ENCODE peak calls at places on chromosomes 6 and 20, in four cellular contexts. One of them, this sample, is unnamed.

GRCh38 chr6:18214003-18214402 is 50.3 kb downstream of the DEK start:
- DNase-seq in uterus: no peak
- DNase-seq in AG10803: no peak
- DNase-seq in ascending aorta: no peak
- DNase-seq in this sample: no peak

GRCh38 chr6:93985953-93986352 is 566.6 kb upstream of the EPHA7 start:
- DNase-seq in uterus: no peak
- DNase-seq in AG10803: no peak
- DNase-seq in ascending aorta: no peak
- DNase-seq in this sample: no peak

GRCh38 chr6:148217921-148218320 is 124.7 kb upstream of the SASH1 start:
- DNase-seq in uterus: no peak
- DNase-seq in AG10803: peak
- DNase-seq in ascending aorta: no peak
- DNase-seq in this sample: no peak

GRCh38 chr20:62804632-62805364 is at the start of gene OGFR:
- DNase-seq in uterus: peak
- DNase-seq in AG10803: peak
- DNase-seq in ascending aorta: no peak
- DNase-seq in this sample: no peak

GRCh38 chr6:71599366-71599765 is 287.0 kb upstream of the RIMS1 start:
- DNase-seq in uterus: no peak
- DNase-seq in AG10803: no peak
- DNase-seq in ascending aorta: no peak
- DNase-seq in this sample: no peak

GRCh38 chr6:134245041-134245440 is 72.9 kb downstream of the SGK1 start:
- DNase-seq in uterus: no peak
- DNase-seq in AG10803: peak
- DNase-seq in ascending aorta: no peak
- DNase-seq in this sample: no peak

GRCh38 chr6:109523478-109523877 is 40.5 kb upstream of the ZBTB24 start:
- DNase-seq in uterus: no peak
- DNase-seq in AG10803: peak
- DNase-seq in ascending aorta: no peak
- DNase-seq in this sample: no peak

GRCh38 chr6:44496705-44497369 is 109.3 kb downstream of the CDC5L start:
- DNase-seq in uterus: no peak
- DNase-seq in AG10803: peak
- DNase-seq in ascending aorta: no peak
- DNase-seq in this sample: no peak

GRCh38 chr20:37298190-37298939 is 8.9 kb downstream of the MANBAL start:
- DNase-seq in uterus: no peak
- DNase-seq in AG10803: peak
- DNase-seq in ascending aorta: no peak
- DNase-seq in this sample: no peak

GRCh38 chr6:37698264-37699137 is 818 bp upstream of the MDGA1 start:
- DNase-seq in uterus: peak
- DNase-seq in AG10803: peak
- DNase-seq in ascending aorta: no peak
- DNase-seq in this sample: peak

GRCh38 chr20:63205896-63206295 is 10.0 kb downstream of the YTHDF1 start:
- DNase-seq in uterus: no peak
- DNase-seq in AG10803: no peak
- DNase-seq in ascending aorta: no peak
- DNase-seq in this sample: no peak

GRCh38 chr20:39752235-39752876 is 790.2 kb downstream of the DHX35 start:
- DNase-seq in uterus: no peak
- DNase-seq in AG10803: no peak
- DNase-seq in ascending aorta: no peak
- DNase-seq in this sample: no peak

GRCh38 chr6:134352786-134353480 is 35.0 kb upstream of the SGK1 start:
- DNase-seq in uterus: no peak
- DNase-seq in AG10803: peak
- DNase-seq in ascending aorta: no peak
- DNase-seq in this sample: no peak

GRCh38 chr20:63961664-63962425 is 5.6 kb upstream of the UCKL1 start:
- DNase-seq in uterus: no peak
- DNase-seq in AG10803: no peak
- DNase-seq in ascending aorta: no peak
- DNase-seq in this sample: no peak

GRCh38 chr6:50264995-50265571 is 215.4 kb upstream of the DEFB112 start:
- DNase-seq in uterus: no peak
- DNase-seq in AG10803: no peak
- DNase-seq in ascending aorta: no peak
- DNase-seq in this sample: peak

DNA sequence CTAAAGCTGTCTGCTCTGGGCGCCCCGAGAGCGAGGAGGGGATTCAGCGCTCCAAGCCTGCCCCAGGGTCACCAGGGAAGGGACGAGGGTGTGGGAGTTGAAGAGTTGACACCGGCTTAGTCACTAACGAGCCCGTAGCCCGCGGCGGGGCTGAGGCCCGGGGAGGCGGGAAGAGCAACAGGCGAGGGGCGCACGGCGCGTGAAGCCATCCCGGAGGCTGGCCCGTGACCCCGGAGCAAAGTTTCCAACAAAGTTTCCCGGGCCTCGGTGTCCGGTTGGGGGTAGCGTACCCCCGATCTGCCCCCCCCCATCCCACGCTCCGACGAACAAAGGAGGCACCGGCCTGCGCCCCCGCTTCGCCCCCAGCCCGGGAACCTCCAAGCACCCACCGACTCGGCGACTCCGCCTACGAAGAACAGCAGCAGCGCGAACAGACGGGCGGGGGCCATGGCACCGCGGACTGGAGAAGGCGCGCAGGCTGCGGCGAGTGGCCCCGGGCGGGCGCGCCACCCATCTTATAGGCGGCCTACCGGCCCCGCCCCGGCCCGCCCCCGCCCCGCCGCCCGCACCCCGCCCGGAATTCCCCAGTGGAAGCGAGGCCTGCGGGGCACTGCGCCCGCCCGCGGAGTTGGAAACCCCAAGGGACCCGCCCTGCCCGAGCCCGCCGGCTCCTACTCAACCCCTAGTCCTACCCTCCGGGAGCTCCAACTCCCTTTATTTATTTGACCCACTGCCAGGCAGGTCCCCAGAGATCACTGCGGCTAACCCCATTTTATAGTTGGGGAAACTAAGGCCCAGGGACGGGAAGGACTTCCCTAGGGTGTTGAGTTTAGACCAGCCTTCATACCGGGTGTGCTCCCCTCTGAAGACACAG is at the start of gene SDC4:
- DNase-seq in uterus: peak
- DNase-seq in AG10803: peak
- DNase-seq in ascending aorta: no peak
- DNase-seq in this sample: peak
- H3K4me3 ChIP-seq in uterus: peak
- H3K4me3 ChIP-seq in AG10803: peak
- H3K4me3 ChIP-seq in ascending aorta: peak
- H3K4me3 ChIP-seq in this sample: peak

GRCh38 chr6:49121970-49122369 is 341.1 kb downstream of the MMUT start:
- DNase-seq in uterus: no peak
- DNase-seq in AG10803: no peak
- DNase-seq in ascending aorta: no peak
- DNase-seq in this sample: no peak
- TF ChIP-seq CTCF in uterus: no peak
- TF ChIP-seq CTCF in AG10803: no peak
- TF ChIP-seq CTCF in ascending aorta: no peak
- TF ChIP-seq CTCF in this sample: no peak

GRCh38 chr6:63307581-63308246 is 12.1 kb downstream of the LGSN start:
- DNase-seq in uterus: no peak
- DNase-seq in AG10803: peak
- DNase-seq in ascending aorta: no peak
- DNase-seq in this sample: peak
- H3K4me3 ChIP-seq in uterus: no peak
- H3K4me3 ChIP-seq in AG10803: peak
- H3K4me3 ChIP-seq in ascending aorta: no peak
- H3K4me3 ChIP-seq in this sample: no peak

DNA sequence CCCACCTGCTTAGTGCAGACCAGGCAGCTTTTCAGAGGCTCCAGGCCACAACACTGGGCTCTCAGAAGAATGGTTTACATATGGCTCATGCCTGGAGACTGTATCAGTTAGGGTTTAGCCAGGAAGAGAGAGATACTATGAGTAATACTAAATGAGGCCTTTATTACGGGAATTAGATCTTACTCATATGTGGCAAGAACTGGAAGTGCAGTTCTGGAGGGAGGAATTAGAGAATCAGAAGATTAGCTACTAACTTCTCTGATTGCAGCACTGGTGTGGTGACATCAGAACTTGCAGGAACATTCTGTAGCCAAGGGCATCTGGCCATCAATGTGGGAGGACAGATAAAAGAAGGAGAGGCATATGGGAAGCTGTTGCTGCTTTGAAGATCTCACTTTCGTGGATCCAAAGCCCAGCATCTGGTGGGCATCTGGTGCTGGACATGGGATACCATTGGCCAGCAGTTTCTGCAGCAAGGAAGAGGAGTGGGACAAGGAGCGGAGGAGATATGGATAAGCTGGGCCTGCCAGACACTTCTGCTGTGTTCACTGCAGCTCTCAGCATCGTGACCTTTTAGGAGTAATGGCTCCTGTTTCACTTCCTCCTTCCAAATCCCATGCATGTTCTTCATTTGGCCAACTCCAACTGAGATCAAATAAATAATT is 248.5 kb downstream of the BTBD3 start:
- DNase-seq in uterus: peak
- DNase-seq in AG10803: peak
- DNase-seq in ascending aorta: no peak
- DNase-seq in this sample: no peak
- TF ChIP-seq CTCF in uterus: no peak
- TF ChIP-seq CTCF in AG10803: peak
- TF ChIP-seq CTCF in ascending aorta: no peak
- TF ChIP-seq CTCF in this sample: no peak